ENCODE peak calls at places on chromosome 13, in five cellular contexts. Z is RWPE2; L is left ventricle myocardium superior; E is fibroblast of mammary gland; H is activated naive CD4-positive, alpha-beta T cell treated with Interleukin-2 at 50 U/mL for 16 hours. O is an unnamed sample.

GRCh38 chr13:25886438-25887214 is 165.2 kb downstream of the SHISA2 start:
- DNase-seq in Z (no peak), L (no peak), E (peak), H (peak), O (peak)

GRCh38 chr13:58239774-58240268 is 608.3 kb downstream of the PCDH17 start:
- DNase-seq in Z (no peak), L (peak), E (no peak), H (no peak), O (no peak)

GRCh38 chr13:27131202-27131623 is 40.4 kb downstream of the USP12 start:
- DNase-seq in Z (no peak), L (no peak), E (peak), H (peak), O (peak)

GRCh38 chr13:68125087-68125480 is 894.9 kb upstream of the PCDH9 start:
- DNase-seq in Z (no peak), L (no peak), E (no peak), H (no peak), O (no peak)

GRCh38 chr13:45820106-45820838 is 31.3 kb downstream of the SIAH3 start:
- DNase-seq in Z (no peak), L (no peak), E (no peak), H (no peak), O (no peak)

GRCh38 chr13:105184221-105184620 is 1351.2 kb downstream of the EFNB2 start:
- DNase-seq in Z (no peak), L (no peak), E (no peak), H (no peak), O (no peak)

GRCh38 chr13:33322474-33322827 is 36.9 kb upstream of the STARD13 start:
- DNase-seq in Z (no peak), L (peak), E (peak), H (no peak), O (peak)

GRCh38 chr13:103839460-103839859 is 773.2 kb upstream of the SLC10A2 start:
- DNase-seq in Z (no peak), L (no peak), E (no peak), H (no peak), O (no peak)

GRCh38 chr13:99087130-99087953 is 109.5 kb upstream of the DOCK9 start:
- DNase-seq in Z (peak), L (peak), E (peak), H (peak), O (peak)

GRCh38 chr13:110055089-110055488 is 251.9 kb downstream of the COL4A1 start:
- DNase-seq in Z (no peak), L (no peak), E (peak), H (no peak), O (peak)

GRCh38 chr13:75101997-75102720 is 379.8 kb downstream of the TBC1D4 start:
- DNase-seq in Z (no peak), L (no peak), E (peak), H (no peak), O (peak)

GRCh38 chr13:28499579-28499978 is 4.7 kb upstream of the FLT1 start:
- DNase-seq in Z (no peak), L (no peak), E (peak), H (no peak), O (peak)

GRCh38 chr13:32426981-32427851 is 714 bp downstream of the N4BP2L1 start:
- DNase-seq in Z (no peak), L (peak), E (peak), H (peak), O (no peak)

GRCh38 chr13:44117351-44117750 is 237.6 kb downstream of the LACC1 start:
- DNase-seq in Z (no peak), L (no peak), E (no peak), H (no peak), O (peak)

GRCh38 chr13:103976371-103976770 is 910.2 kb upstream of the SLC10A2 start:
- DNase-seq in Z (no peak), L (no peak), E (no peak), H (no peak), O (no peak)

GRCh38 chr13:20943519-20944012 is 41.0 kb upstream of the XPO4 start:
- DNase-seq in Z (no peak), L (peak), E (peak), H (peak), O (peak)

GRCh38 chr13:32381539-32381938 is 46.4 kb downstream of the N4BP2L1 start:
- DNase-seq in Z (no peak), L (no peak), E (peak), H (no peak), O (peak)

GRCh38 chr13:43994999-43995859 is 115.5 kb downstream of the LACC1 start:
- DNase-seq in Z (no peak), L (no peak), E (no peak), H (no peak), O (no peak)

GRCh38 chr13:48580185-48580803 is 47.4 kb upstream of the RCBTB2 start:
- DNase-seq in Z (no peak), L (peak), E (peak), H (peak), O (peak)

GRCh38 chr13:67632590-67632989 is 402.5 kb upstream of the PCDH9 start:
- DNase-seq in Z (no peak), L (no peak), E (peak), H (no peak), O (no peak)

GRCh38 chr13:44347301-44347700 is 26.3 kb upstream of the SERP2 start:
- DNase-seq in Z (no peak), L (no peak), E (no peak), H (no peak), O (no peak)

GRCh38 chr13:34803756-34804155 is 138.3 kb upstream of the NBEA start:
- DNase-seq in Z (no peak), L (no peak), E (no peak), H (no peak), O (no peak)

GRCh38 chr13:104757712-104758111 is 1691.5 kb upstream of the SLC10A2 start:
- DNase-seq in Z (no peak), L (no peak), E (no peak), H (no peak), O (peak)

GRCh38 chr13:93174260-93174659 is 52.3 kb upstream of the GPC6 start:
- DNase-seq in Z (no peak), L (no peak), E (no peak), H (no peak), O (no peak)

GRCh38 chr13:109769275-109769674 is 17.1 kb downstream of the IRS2 start:
- DNase-seq in Z (no peak), L (no peak), E (no peak), H (no peak), O (no peak)

GRCh38 chr13:57644106-57644505 is 12.6 kb downstream of the PCDH17 start:
- DNase-seq in Z (no peak), L (no peak), E (no peak), H (no peak), O (no peak)

GRCh38 chr13:23790591-23791170 is 98.5 kb downstream of the MIPEP start:
- DNase-seq in Z (no peak), L (no peak), E (peak), H (no peak), O (peak)

GRCh38 chr13:27273658-27274425 is 3.2 kb downstream of the RASL11A start:
- DNase-seq in Z (no peak), L (no peak), E (no peak), H (no peak), O (peak)

GRCh38 chr13:104949840-104950805 is 1585.3 kb downstream of the EFNB2 start:
- DNase-seq in Z (no peak), L (no peak), E (peak), H (no peak), O (peak)

GRCh38 chr13:109629737-109630136 is 156.6 kb downstream of the IRS2 start:
- DNase-seq in Z (no peak), L (no peak), E (no peak), H (no peak), O (no peak)

GRCh38 chr13:51723529-51723928 is 80.4 kb downstream of the DHRS12 start:
- DNase-seq in Z (no peak), L (no peak), E (no peak), H (no peak), O (no peak)

GRCh38 chr13:48304132-48304876 is 753 bp downstream of the RB1 start:
- DNase-seq in Z (no peak), L (peak), E (peak), H (no peak), O (peak)

GRCh38 chr13:76210262-76210661 is 574.1 kb downstream of the LMO7 start:
- DNase-seq in Z (no peak), L (peak), E (peak), H (no peak), O (peak)

GRCh38 chr13:93262729-93263128 is 36.1 kb downstream of the GPC6 start:
- DNase-seq in Z (no peak), L (no peak), E (peak), H (no peak), O (peak)

GRCh38 chr13:66994097-66994496 is 236.0 kb downstream of the PCDH9 start:
- DNase-seq in Z (peak), L (peak), E (peak), H (no peak), O (peak)

GRCh38 chr13:49098198-49098597 is 121.9 kb upstream of the MLNR start:
- DNase-seq in Z (no peak), L (no peak), E (peak), H (no peak), O (peak)

GRCh38 chr13:59743195-59743594 is 420.5 kb downstream of the DIAPH3 start:
- DNase-seq in Z (no peak), L (no peak), E (no peak), H (no peak), O (peak)

O was measured in amniotic epithelial cell.